ENCODE peak calls at places on chromosome 5, in six cellular contexts. U is astrocyte of the cerebellum, S is brain microvascular endothelial cell, Q is HepG2, W is esophagus squamous epithelium, G is cardiac muscle cell. I is an unnamed sample.

GRCh38 chr5:25119654-25120053 is 474.9 kb upstream of the CDH10 start:
- DNase-seq in U (no peak), G (peak; percentile 7), W (no peak), Q (peak; percentile 1), S (no peak), I (no peak)

GRCh38 chr5:107821288-107821687 is 150.6 kb upstream of the EFNA5 start:
- DNase-seq in U (no peak), G (no peak), S (no peak), W (no peak), Q (no peak), I (no peak)

GRCh38 chr5:51104556-51104955 is 278.7 kb upstream of the ISL1 start:
- DNase-seq in U (no peak), G (peak; percentile 11), S (no peak), Q (peak; percentile 2), W (no peak), I (no peak)

GRCh38 chr5:151123897-151124751 is 33.5 kb downstream of the ANXA6 start:
- DNase-seq in G (no peak), S (peak; percentile 34), U (no peak), Q (no peak), W (peak; percentile 27), I (peak; percentile 58)

GRCh38 chr5:133820516-133820915 is 147.9 kb downstream of the C5orf15 start:
- DNase-seq in U (no peak), G (peak; percentile 73), Q (no peak), W (no peak), S (no peak), I (no peak)

GRCh38 chr5:176737001-176737745 is 73.2 kb upstream of the UNC5A start:
- DNase-seq in U (no peak), G (no peak), Q (no peak), W (no peak), S (no peak), I (no peak)

GRCh38 chr5:16540421-16540820 is 74.8 kb upstream of the ZNF622 start:
- DNase-seq in U (peak; percentile 38), G (no peak), S (peak; percentile 77), Q (no peak), W (no peak), I (peak; percentile 5)

GRCh38 chr5:129496410-129496809 is 36.3 kb downstream of the ADAMTS19 start:
- DNase-seq in G (no peak), U (no peak), Q (no peak), S (no peak), W (no peak), I (peak; percentile 4)

GRCh38 chr5:15695171-15695676 is 195.2 kb downstream of the FBXL7 start:
- DNase-seq in U (no peak), S (peak; percentile 47), Q (no peak), W (no peak), G (peak; percentile 67), I (peak; percentile 21)

GRCh38 chr5:132254321-132254977 is 3.0 kb upstream of the PDLIM4 start:
- DNase-seq in G (no peak), W (no peak), Q (no peak), U (no peak), S (no peak), I (peak; percentile 73)

GRCh38 chr5:141713616-141714309 is 31.7 kb upstream of the ARAP3 start:
- DNase-seq in U (no peak), W (no peak), S (no peak), G (no peak), Q (peak; percentile 9), I (no peak)

GRCh38 chr5:14676320-14676719 is 11.8 kb downstream of the OTULIN start:
- DNase-seq in W (no peak), U (no peak), S (peak; percentile 42), G (no peak), Q (no peak), I (peak; percentile 45)

GRCh38 chr5:130710596-130710995 is 454.5 kb downstream of the HINT1 start:
- DNase-seq in G (no peak), W (no peak), U (peak; percentile 63), S (peak; percentile 92), Q (peak; percentile 33), I (peak; percentile 71)

GRCh38 chr5:179699640-179700298 is 1.0 kb downstream of the CANX start:
- DNase-seq in G (no peak), W (no peak), U (no peak), Q (peak; percentile 57), S (peak; percentile 28), I (peak; percentile 40)

GRCh38 chr5:142677212-142677611 is 8.7 kb downstream of the FGF1 start:
- DNase-seq in Q (no peak), G (no peak), U (no peak), W (no peak), S (no peak), I (peak; percentile 57)

GRCh38 chr5:139904566-139905400 is 109.2 kb downstream of the PSD2 start:
- DNase-seq in W (no peak), Q (no peak), U (no peak), S (no peak), G (peak; percentile 76), I (no peak)

GRCh38 chr5:39197556-39197955 is 21.8 kb downstream of the FYB1 start:
- DNase-seq in G (no peak), W (no peak), S (no peak), U (no peak), Q (no peak), I (no peak)

GRCh38 chr5:179225387-179225786 is 119.9 kb downstream of the ADAMTS2 start:
- DNase-seq in S (no peak), U (no peak), G (no peak), W (no peak), Q (no peak), I (no peak)

GRCh38 chr5:71633255-71634155 is 46.4 kb downstream of the MCCC2 start:
- DNase-seq in S (no peak), W (no peak), G (no peak), Q (no peak), U (no peak), I (no peak)

GRCh38 chr5:98872679-98873078 is 56.1 kb downstream of the CHD1 start:
- DNase-seq in U (no peak), G (no peak), W (no peak), S (peak; percentile 53), Q (no peak), I (peak; percentile 28)

GRCh38 chr5:107444327-107444726 is 226.4 kb downstream of the EFNA5 start:
- DNase-seq in Q (no peak), S (no peak), U (no peak), G (no peak), W (no peak), I (no peak)

GRCh38 chr5:76363385-76364261 is 39.5 kb upstream of the IQGAP2 start:
- DNase-seq in U (no peak), W (no peak), G (peak; percentile 60), Q (peak; percentile 15), S (no peak), I (no peak)

GRCh38 chr5:162068412-162068811 is 839 bp downstream of the GABRG2 start:
- DNase-seq in U (peak; percentile 6), S (no peak), Q (peak; percentile 40), G (peak; percentile 89), W (no peak), I (no peak)

GRCh38 chr5:76831108-76831447 is 12.2 kb downstream of the F2RL1 start:
- DNase-seq in G (no peak), W (no peak), U (peak; percentile 84), Q (no peak), S (peak; percentile 82), I (peak; percentile 80)

GRCh38 chr5:73523861-73524260 is 25.6 kb downstream of the BTF3 start:
- DNase-seq in U (no peak), W (no peak), S (no peak), G (no peak), Q (no peak), I (no peak)

GRCh38 chr5:77629553-77630245 is 8.8 kb downstream of the OTP start:
- DNase-seq in S (no peak), W (no peak), Q (no peak), G (no peak), U (no peak), I (no peak)

GRCh38 chr5:2007906-2008437 is 125.2 kb upstream of the IRX4 start:
- DNase-seq in Q (no peak), G (peak; percentile 78), W (no peak), S (no peak), U (no peak), I (no peak)

GRCh38 chr5:160460377-160461049 is 38.9 kb downstream of the PTTG1 start:
- DNase-seq in W (no peak), Q (no peak), S (no peak), U (no peak), G (no peak), I (no peak)

GRCh38 chr5:172407241-172407691 is 47.1 kb downstream of the SH3PXD2B start:
- DNase-seq in S (no peak), W (no peak), U (no peak), Q (no peak), G (no peak), I (peak; percentile 59)

GRCh38 chr5:43042176-43042625 is 2.1 kb upstream of the ANXA2R start:
- DNase-seq in Q (peak; percentile 47), U (no peak), W (no peak), S (peak; percentile 66), G (peak; percentile 75), I (peak; percentile 75)

GRCh38 chr5:163760498-163760897 is 255.1 kb downstream of the MAT2B start:
- DNase-seq in W (no peak), Q (peak; percentile 24), U (peak; percentile 71), G (peak; percentile 50), S (peak; percentile 48), I (peak; percentile 97)

GRCh38 chr5:38393636-38394035 is 135.3 kb downstream of the EGFLAM start:
- DNase-seq in W (no peak), G (no peak), S (no peak), U (no peak), Q (no peak), I (no peak)

GRCh38 chr5:80961376-80962281 is 1.5 kb downstream of the RASGRF2 start:
- DNase-seq in Q (peak; percentile 54), U (no peak), S (no peak), G (peak; percentile 3), W (no peak), I (no peak)

GRCh38 chr5:83540105-83540504 is 68.6 kb downstream of the VCAN start:
- DNase-seq in Q (no peak), S (no peak), G (no peak), W (no peak), U (no peak), I (no peak)

GRCh38 chr5:95283761-95284511 is 958 bp downstream of the MCTP1 start:
- DNase-seq in U (no peak), Q (no peak), G (peak; percentile 63), W (no peak), S (no peak), I (peak; percentile 11)
- TF ChIP-seq CTCF in U (peak; percentile 57), Q (peak; percentile 74), G (peak; percentile 48), W (no peak), S (peak; percentile 67), I (peak; percentile 54)

GRCh38 chr5:123089572-123089970 is 530 bp downstream of the PRDM6 start:
- DNase-seq in S (peak; percentile 20), Q (peak; percentile 12), G (peak; percentile 66), W (no peak), U (no peak), I (peak; percentile 51)
- TF ChIP-seq CTCF in S (peak; percentile 3), Q (peak; percentile 20), G (no peak), W (no peak), U (no peak), I (no peak)

GRCh38 chr5:138082033-138082432 is 1.8 kb upstream of the WNT8A start:
- DNase-seq in W (no peak), G (no peak), U (no peak), S (no peak), Q (peak; percentile 25), I (no peak)
- TF ChIP-seq CTCF in W (no peak), G (no peak), U (no peak), S (no peak), Q (peak; percentile 21), I (peak; percentile 2)

GRCh38 chr5:126490167-126490937 is 67.1 kb downstream of the GRAMD2B start:
- DNase-seq in W (no peak), G (no peak), U (peak; percentile 91), Q (no peak), S (no peak), I (no peak)
- TF ChIP-seq CTCF in W (no peak), G (peak; percentile 5), U (peak; percentile 54), Q (no peak), S (peak; percentile 56), I (no peak)